ENCODE peak calls at places on chromosomes 5 and 9, in ten cellular contexts. P is astrocyte of the hippocampus; Z is right atrium auricular region; A is effector memory CD4-positive, alpha-beta T cell; F is SHP77; T is PC-3; Q is substantia nigra; K is AG04450; I is activated CD4-positive, alpha-beta T cell treated with anti-CD3 and anti-CD28 coated beads for 4 hours; X is NCI-H1436. U is an unnamed sample.

GRCh38 chr5:125717209-125717608 is 706.0 kb upstream of the GRAMD2B start:
- DNase-seq in P (peak; percentile 81), Z (no peak), A (no peak), F (no peak), T (peak; percentile 41), Q (no peak), K (peak; percentile 77), I (no peak), X (no peak), U (peak; percentile 11)

GRCh38 chr9:112380771-112381181 is 868 bp downstream of the HSDL2 start:
- DNase-seq in P (peak; percentile 23), Z (no peak), A (no peak), F (no peak), T (peak; percentile 14), Q (no peak), K (no peak), I (no peak), X (no peak), U (peak; percentile 22)

GRCh38 chr9:109182940-109183798 is 16.1 kb upstream of the FRRS1L start:
- DNase-seq in P (peak; percentile 39), Z (no peak), A (no peak), F (peak; percentile 55), T (peak; percentile 55), Q (no peak), K (no peak), I (no peak), X (no peak), U (peak; percentile 49)

GRCh38 chr9:11558043-11558442 is 945.2 kb upstream of the PTPRD start:
- DNase-seq in P (no peak), Z (no peak), A (no peak), F (no peak), T (no peak), Q (no peak), K (no peak), I (no peak), X (no peak), U (no peak)

GRCh38 chr9:26329974-26330373 is 562.6 kb downstream of the CAAP1 start:
- DNase-seq in P (no peak), Z (no peak), A (no peak), F (no peak), T (no peak), Q (no peak), K (no peak), I (no peak), X (no peak), U (no peak)

GRCh38 chr5:149273950-149274349 is 2.3 kb downstream of the AFAP1L1 start:
- DNase-seq in P (no peak), Z (no peak), A (no peak), F (no peak), T (no peak), Q (no peak), K (no peak), I (no peak), X (no peak), U (no peak)

GRCh38 chr9:126000731-126001580 is 253.8 kb downstream of the PBX3 start:
- DNase-seq in P (no peak), Z (no peak), A (no peak), F (peak; percentile 16), T (no peak), Q (no peak), K (no peak), I (no peak), X (no peak), U (no peak)

GRCh38 chr5:171596391-171596878 is 177.0 kb downstream of the FGF18 start:
- DNase-seq in P (peak; percentile 95), Z (peak; percentile 91), A (no peak), F (no peak), T (peak; percentile 61), Q (no peak), K (peak; percentile 91), I (no peak), X (no peak), U (peak; percentile 88)

GRCh38 chr5:32360906-32361305 is 48.2 kb upstream of the MTMR12 start:
- DNase-seq in P (no peak), Z (no peak), A (no peak), F (no peak), T (peak; percentile 13), Q (no peak), K (no peak), I (no peak), X (no peak), U (peak; percentile 15)

GRCh38 chr5:33120671-33121070 is 320.1 kb upstream of the TARS1 start:
- DNase-seq in P (peak; percentile 71), Z (no peak), A (no peak), F (no peak), T (no peak), Q (no peak), K (peak; percentile 39), I (no peak), X (no peak), U (peak; percentile 94)

GRCh38 chr5:1663186-1663585 is 136.5 kb downstream of the MRPL36 start:
- DNase-seq in P (no peak), Z (peak; percentile 43), A (no peak), F (no peak), T (no peak), Q (no peak), K (no peak), I (no peak), X (no peak), U (no peak)

GRCh38 chr9:93672622-93673270 is 96.4 kb downstream of the PHF2 start:
- DNase-seq in P (no peak), Z (no peak), A (no peak), F (no peak), T (no peak), Q (no peak), K (no peak), I (no peak), X (no peak), U (no peak)

GRCh38 chr9:86749530-86750275 is 197.6 kb downstream of the GAS1 start:
- DNase-seq in P (no peak), Z (peak; percentile 55), A (no peak), F (no peak), T (no peak), Q (no peak), K (peak; percentile 81), I (no peak), X (no peak), U (peak; percentile 79)

GRCh38 chr5:123033157-123033671 is 3.3 kb downstream of the PPIC start:
- DNase-seq in P (no peak), Z (no peak), A (no peak), F (no peak), T (peak; percentile 39), Q (no peak), K (no peak), I (no peak), X (no peak), U (no peak)

GRCh38 chr5:73066466-73066865 is 53.9 kb upstream of the TMEM171 start:
- DNase-seq in P (peak; percentile 32), Z (no peak), A (no peak), F (no peak), T (no peak), Q (no peak), K (peak; percentile 56), I (no peak), X (no peak), U (peak; percentile 81)

U was measured in EH.